ENCODE peak calls at places on chromosomes 1 and 21, in six cellular contexts. One of them, this sample, is unnamed.

GRCh38 chr1:9890224-9890731 is 19.8 kb downstream of the CTNNBIP1 start:
- DNase-seq in NB4: no peak
- DNase-seq in suprapubic skin: no peak
- DNase-seq in stomach: peak; percentile 64
- DNase-seq in prostate gland: peak; percentile 52
- DNase-seq in A549: peak; percentile 21
- DNase-seq in this sample: peak; percentile 58

GRCh38 chr21:27519357-27519756 is 552.5 kb upstream of the ADAMTS5 start:
- DNase-seq in suprapubic skin: no peak
- DNase-seq in A549: no peak
- DNase-seq in prostate gland: no peak
- DNase-seq in stomach: no peak
- DNase-seq in NB4: no peak
- DNase-seq in this sample: peak; percentile 6

GRCh38 chr1:68977211-68977610 is 480.3 kb upstream of the DEPDC1 start:
- DNase-seq in prostate gland: no peak
- DNase-seq in stomach: no peak
- DNase-seq in A549: no peak
- DNase-seq in suprapubic skin: no peak
- DNase-seq in NB4: no peak
- DNase-seq in this sample: no peak

GRCh38 chr21:16522512-16522911 is 792.7 kb downstream of the USP25 start:
- DNase-seq in stomach: no peak
- DNase-seq in A549: no peak
- DNase-seq in NB4: no peak
- DNase-seq in prostate gland: no peak
- DNase-seq in suprapubic skin: no peak
- DNase-seq in this sample: no peak

GRCh38 chr1:200665851-200666250 is 3.9 kb downstream of the DDX59 start:
- DNase-seq in NB4: no peak
- DNase-seq in suprapubic skin: no peak
- DNase-seq in A549: no peak
- DNase-seq in stomach: no peak
- DNase-seq in prostate gland: no peak
- DNase-seq in this sample: no peak

GRCh38 chr1:44390277-44390676 is 14.8 kb upstream of the RNF220 start:
- DNase-seq in suprapubic skin: no peak
- DNase-seq in prostate gland: no peak
- DNase-seq in stomach: no peak
- DNase-seq in NB4: no peak
- DNase-seq in A549: peak; percentile 30
- DNase-seq in this sample: peak; percentile 54

GRCh38 chr1:43358121-43358745 is 548 bp upstream of the CDC20 start:
- DNase-seq in suprapubic skin: no peak
- DNase-seq in stomach: no peak
- DNase-seq in prostate gland: no peak
- DNase-seq in NB4: peak; percentile 83
- DNase-seq in A549: peak; percentile 58
- DNase-seq in this sample: peak; percentile 35

GRCh38 chr21:38499296-38499695 is 1.0 kb upstream of the ERG start:
- DNase-seq in prostate gland: no peak
- DNase-seq in stomach: no peak
- DNase-seq in NB4: no peak
- DNase-seq in suprapubic skin: no peak
- DNase-seq in A549: no peak
- DNase-seq in this sample: no peak

GRCh38 chr1:162299018-162299417 is 77.6 kb downstream of the SPATA46 start:
- DNase-seq in suprapubic skin: no peak
- DNase-seq in prostate gland: no peak
- DNase-seq in NB4: no peak
- DNase-seq in A549: no peak
- DNase-seq in stomach: no peak
- DNase-seq in this sample: no peak

DNA sequence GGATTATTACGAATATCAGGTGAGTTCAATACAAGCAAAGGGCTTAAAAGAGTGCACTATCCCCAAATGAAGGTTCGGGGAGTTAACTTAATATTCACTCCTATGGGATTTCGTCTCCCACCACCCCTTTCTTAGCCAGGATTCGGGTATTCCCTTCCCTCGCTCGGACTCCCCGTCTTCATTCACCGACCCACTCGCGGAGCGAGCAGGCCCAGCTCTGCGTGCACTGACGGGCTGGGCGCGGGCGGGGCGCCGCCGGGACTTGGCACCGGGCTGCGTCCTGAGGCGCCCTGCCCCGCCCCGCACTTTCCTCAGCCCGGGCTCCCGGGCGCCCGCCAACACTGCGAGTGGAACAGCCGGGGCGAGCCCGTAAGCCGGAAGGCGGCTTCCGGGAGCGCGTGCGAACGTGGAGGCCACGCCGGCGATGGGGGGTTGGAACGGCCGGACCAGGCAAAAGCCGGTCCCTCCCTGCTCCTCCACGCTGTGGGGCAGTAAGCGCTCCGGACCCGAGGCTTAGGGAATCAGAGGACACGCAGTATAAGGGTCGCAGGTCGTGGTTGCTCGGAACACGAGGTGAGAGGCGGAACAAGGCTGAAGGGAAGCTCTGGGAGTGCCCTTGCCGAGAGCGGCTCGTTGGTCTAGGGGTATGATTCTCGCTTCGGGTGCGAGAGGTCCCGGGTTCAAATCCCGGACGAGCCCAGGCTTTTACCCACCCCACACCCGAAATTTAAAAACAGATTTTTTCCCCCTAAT is 7.5 kb upstream of the MPZL1 start:
- DNase-seq in stomach: peak; percentile 92
- DNase-seq in A549: peak; percentile 61
- DNase-seq in NB4: peak; percentile 87
- DNase-seq in prostate gland: peak; percentile 89
- DNase-seq in suprapubic skin: peak; percentile 97
- DNase-seq in this sample: peak; percentile 62
- TF ChIP-seq POLR2A in stomach: no peak
- TF ChIP-seq POLR2A in A549: peak; percentile 54
- TF ChIP-seq POLR2A in NB4: peak; percentile 34
- TF ChIP-seq POLR2A in prostate gland: peak; percentile 27
- TF ChIP-seq POLR2A in suprapubic skin: no peak
- TF ChIP-seq POLR2A in this sample: peak; percentile 41

GRCh38 chr1:151286619-151287340 is 4.7 kb downstream of the ZNF687 start:
- DNase-seq in NB4: no peak
- DNase-seq in prostate gland: no peak
- DNase-seq in stomach: no peak
- DNase-seq in A549: no peak
- DNase-seq in suprapubic skin: no peak
- DNase-seq in this sample: no peak
- TF ChIP-seq POLR2A in NB4: no peak
- TF ChIP-seq POLR2A in prostate gland: no peak
- TF ChIP-seq POLR2A in stomach: no peak
- TF ChIP-seq POLR2A in A549: no peak
- TF ChIP-seq POLR2A in suprapubic skin: no peak
- TF ChIP-seq POLR2A in this sample: no peak

GRCh38 chr1:207049974-207050391 is 1.0 kb downstream of the YOD1 start:
- DNase-seq in prostate gland: peak; percentile 67
- DNase-seq in A549: no peak
- DNase-seq in stomach: peak; percentile 64
- DNase-seq in NB4: peak; percentile 68
- DNase-seq in suprapubic skin: no peak
- DNase-seq in this sample: no peak

GRCh38 chr1:207050428-207050767 is 610 bp downstream of the YOD1 start:
- DNase-seq in prostate gland: no peak
- DNase-seq in A549: no peak
- DNase-seq in suprapubic skin: no peak
- DNase-seq in NB4: no peak
- DNase-seq in stomach: no peak
- DNase-seq in this sample: no peak

GRCh38 chr1:207049514-207049913 is 1.5 kb downstream of the YOD1 start:
- DNase-seq in prostate gland: no peak
- DNase-seq in A549: no peak
- DNase-seq in NB4: no peak
- DNase-seq in stomach: no peak
- DNase-seq in suprapubic skin: no peak
- DNase-seq in this sample: no peak

GRCh38 chr1:207051615-207051943 is 571 bp upstream of the YOD1 start:
- DNase-seq in A549: no peak
- DNase-seq in suprapubic skin: no peak
- DNase-seq in NB4: no peak
- DNase-seq in stomach: no peak
- DNase-seq in prostate gland: no peak
- DNase-seq in this sample: no peak

GRCh38 chr1:207050768-207051614 is at the start of gene YOD1:
- DNase-seq in stomach: peak; percentile 95
- DNase-seq in NB4: peak; percentile 87
- DNase-seq in prostate gland: peak; percentile 82
- DNase-seq in A549: peak; percentile 83
- DNase-seq in suprapubic skin: peak; percentile 95
- DNase-seq in this sample: peak; percentile 61
- TF ChIP-seq POLR2A in stomach: no peak
- TF ChIP-seq POLR2A in NB4: peak; percentile 61
- TF ChIP-seq POLR2A in prostate gland: peak; percentile 59
- TF ChIP-seq POLR2A in A549: peak; percentile 67
- TF ChIP-seq POLR2A in suprapubic skin: no peak
- TF ChIP-seq POLR2A in this sample: peak; percentile 76

GRCh38 chr1:23619299-23620188 is 60.2 kb upstream of the ID3 start:
- DNase-seq in NB4: no peak
- DNase-seq in prostate gland: peak; percentile 25
- DNase-seq in A549: no peak
- DNase-seq in stomach: peak; percentile 65
- DNase-seq in suprapubic skin: no peak
- DNase-seq in this sample: no peak
- TF ChIP-seq POLR2A in NB4: no peak
- TF ChIP-seq POLR2A in prostate gland: no peak
- TF ChIP-seq POLR2A in A549: no peak
- TF ChIP-seq POLR2A in stomach: no peak
- TF ChIP-seq POLR2A in suprapubic skin: no peak
- TF ChIP-seq POLR2A in this sample: no peak